ENCODE peak calls at places on chromosomes 12 and 14, in five cellular contexts. Y, D, B, O and H are unnamed samples.

GRCh38 chr12:49838973-49839633 is 3.8 kb downstream of the BCDIN3D start:
- DNase-seq in O (peak; percentile 40), Y (no peak), B (no peak), D (no peak), H (no peak)

GRCh38 chr14:65949711-65950516 is 536.3 kb upstream of the CCDC196 start:
- DNase-seq in D (peak; percentile 21), Y (no peak), O (peak; percentile 15), B (no peak), H (no peak)

GRCh38 chr12:47741340-47741703 is 16.0 kb upstream of the ENDOU start:
- DNase-seq in Y (no peak), O (no peak), D (peak; percentile 76), B (peak; percentile 91), H (peak; percentile 47)

GRCh38 chr12:102429755-102430154 is 50.6 kb downstream of the IGF1 start:
- DNase-seq in O (no peak), D (peak; percentile 44), B (no peak), Y (no peak), H (no peak)

GRCh38 chr12:43676183-43676813 is 82.3 kb downstream of the PUS7L start:
- DNase-seq in Y (no peak), B (no peak), O (peak; percentile 56), D (no peak), H (no peak)

GRCh38 chr14:75896341-75896740 is 85.5 kb downstream of the TGFB3 start:
- DNase-seq in O (no peak), B (no peak), D (no peak), Y (no peak), H (no peak)

GRCh38 chr12:85190728-85191127 is 89.3 kb upstream of the ALX1 start:
- DNase-seq in B (no peak), D (no peak), Y (no peak), O (no peak), H (no peak)

GRCh38 chr14:75928587-75929230 is 53.1 kb downstream of the TGFB3 start:
- DNase-seq in D (no peak), B (no peak), O (no peak), Y (no peak), H (no peak)

GRCh38 chr12:50053583-50053982 is 3.8 kb upstream of the ASIC1 start:
- DNase-seq in D (no peak), O (no peak), Y (no peak), B (no peak), H (no peak)

GRCh38 chr12:3214508-3215365 is 137.6 kb downstream of the TSPAN9 start:
- DNase-seq in D (no peak), B (no peak), O (no peak), Y (no peak), H (no peak)

GRCh38 chr14:52551205-52551604 is 1.1 kb downstream of the TXNDC16 start:
- DNase-seq in Y (no peak), O (no peak), D (no peak), B (no peak), H (no peak)

GRCh38 chr14:22471545-22472121 is 117.4 kb downstream of the DAD1 start:
- DNase-seq in O (no peak), D (no peak), Y (peak; percentile 52), B (peak; percentile 27), H (no peak)

GRCh38 chr14:95335071-95335470 is 15.4 kb upstream of the CLMN start:
- DNase-seq in Y (no peak), B (no peak), O (no peak), D (no peak), H (no peak)

GRCh38 chr12:46267618-46268348 is 1.1 kb downstream of the SLC38A1 start:
- DNase-seq in D (peak; percentile 19), O (no peak), B (peak; percentile 27), Y (no peak), H (no peak)

GRCh38 chr12:100279612-100280244 is 12.8 kb downstream of the SCYL2 start:
- DNase-seq in D (no peak), O (no peak), Y (no peak), B (no peak), H (no peak)

GRCh38 chr12:106080111-106080732 is 58.5 kb downstream of the NUAK1 start:
- DNase-seq in Y (no peak), B (no peak), O (no peak), D (no peak), H (no peak)

GRCh38 chr12:75909714-75910451 is 121.7 kb downstream of the PHLDA1 start:
- DNase-seq in D (no peak), O (no peak), Y (no peak), B (no peak), H (no peak)